ENCODE peak calls at places on chromosomes 13 and 19, in five cellular contexts. M, X, G, I and H are unnamed samples.

GRCh38 chr13:24927810-24928404 is 163.9 kb downstream of the RNF17 start:
- DNase-seq in X (no peak), M (no peak), G (no peak), I (no peak), H (no peak)

GRCh38 chr13:21328201-21328600 is 130.9 kb downstream of the ZDHHC20 start:
- DNase-seq in X (no peak), G (no peak), I (no peak), M (no peak), H (no peak)

GRCh38 chr13:29520671-29521070 is 74.8 kb downstream of the SLC7A1 start:
- DNase-seq in G (no peak), M (no peak), X (no peak), I (no peak), H (no peak)

GRCh38 chr13:24627090-24627714 is 53.0 kb upstream of the ATP12A start:
- DNase-seq in I (no peak), G (no peak), M (no peak), X (no peak), H (no peak)

GRCh38 chr13:54261856-54262255 is 1233.2 kb downstream of the OLFM4 start:
- DNase-seq in X (no peak), I (no peak), G (no peak), M (no peak), H (no peak)

GRCh38 chr13:37409756-37410155 is 188.8 kb downstream of the POSTN start:
- DNase-seq in X (no peak), I (no peak), G (no peak), M (no peak), H (no peak)

GRCh38 chr19:3192684-3193083 is 7.0 kb downstream of the NCLN start:
- DNase-seq in X (no peak), M (no peak), G (no peak), I (no peak), H (no peak)

GRCh38 chr19:2145831-2146241 is 5.5 kb downstream of the AP3D1 start:
- DNase-seq in M (no peak), G (no peak), X (no peak), I (no peak), H (no peak)

GRCh38 chr19:12990447-12990846 is 4.8 kb upstream of the NFIX start:
- DNase-seq in I (no peak), G (no peak), X (no peak), M (no peak), H (no peak)

GRCh38 chr19:32176591-32176990 is 168.8 kb upstream of the ZNF507 start:
- DNase-seq in M (no peak), X (no peak), I (no peak), G (no peak), H (no peak)

GRCh38 chr13:25973085-25973484 is 78.7 kb downstream of the SHISA2 start:
- DNase-seq in M (no peak), G (no peak), X (no peak), I (no peak), H (no peak)

GRCh38 chr19:42129399-42130253 is 2.6 kb downstream of the POU2F2 start:
- DNase-seq in M (no peak), I (peak; percentile 25), X (no peak), G (no peak), H (peak; percentile 85)

GRCh38 chr19:35746087-35746462 is 624 bp downstream of the PSENEN start:
- DNase-seq in X (no peak), M (no peak), G (no peak), I (no peak), H (no peak)

GRCh38 chr19:35744335-35744687 is 907 bp downstream of the U2AF1L4 start:
- DNase-seq in X (no peak), G (no peak), M (no peak), I (no peak), H (no peak)

GRCh38 chr19:35744688-35745327 is 410 bp downstream of the U2AF1L4 start:
- DNase-seq in X (peak; percentile 88), G (peak; percentile 99), M (peak; percentile 90), I (peak; percentile 92), H (peak; percentile 83)

GRCh38 chr19:35746556-35746955 is 1.1 kb downstream of the PSENEN start:
- DNase-seq in X (no peak), G (no peak), I (no peak), M (no peak), H (no peak)

GRCh38 chr19:35745328-35746086 is at the start of the genes PSENEN and U2AF1L4:
- DNase-seq in X (peak; percentile 93), I (peak; percentile 95), G (peak; percentile 100), M (peak; percentile 93), H (peak; percentile 89)
- TF ChIP-seq CTCF in X (no peak), I (no peak), G (no peak), M (no peak), H (no peak)

GRCh38 chr13:22800726-22801401 is 379.9 kb upstream of the SGCG start:
- DNase-seq in I (no peak), M (peak; percentile 15), X (no peak), G (peak; percentile 68), H (no peak)

GRCh38 chr13:22801402-22802003 is 379.3 kb upstream of the SGCG start:
- DNase-seq in X (no peak), I (no peak), M (no peak), G (no peak), H (no peak)
- TF ChIP-seq CTCF in X (no peak), I (peak; percentile 53), M (no peak), G (peak; percentile 33), H (no peak)

GRCh38 chr19:17582613-17583012 is 27.2 kb downstream of the COLGALT1 start:
- DNase-seq in I (no peak), M (no peak), X (no peak), G (no peak), H (no peak)
- TF ChIP-seq CTCF in I (no peak), M (no peak), X (no peak), G (no peak), H (no peak)

GRCh38 chr19:58538257-58539168 is 5.4 kb upstream of the TRIM28 start:
- DNase-seq in M (no peak), I (peak; percentile 54), X (no peak), G (peak; percentile 62), H (no peak)
- TF ChIP-seq CTCF in M (no peak), I (no peak), X (no peak), G (no peak), H (no peak)

DNA sequence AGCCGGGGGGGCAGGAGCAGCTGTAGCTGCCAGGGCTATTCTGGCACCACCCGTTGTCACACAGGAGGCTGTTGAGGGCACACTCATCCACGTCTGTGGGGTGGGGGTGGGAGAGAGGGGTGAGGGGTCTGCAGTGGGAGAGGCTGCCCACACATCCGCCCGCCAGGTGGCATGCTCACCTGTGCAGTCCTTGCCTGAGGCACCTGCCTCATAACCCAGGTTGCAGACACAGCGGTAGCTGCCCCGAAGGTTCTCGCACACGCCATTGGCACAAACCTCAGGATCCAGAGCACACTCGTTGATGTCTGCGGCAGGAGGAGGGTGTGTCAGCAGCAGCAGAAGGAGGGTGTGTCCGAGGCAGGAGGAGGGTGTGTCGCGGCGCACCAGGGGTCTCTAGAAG is 20.3 kb downstream of the FBN3 start:
- DNase-seq in I (no peak), G (no peak), X (no peak), M (no peak), H (no peak)
- TF ChIP-seq CTCF in I (no peak), G (no peak), X (no peak), M (no peak), H (no peak)

GRCh38 chr13:101572456-101572855 is 120.0 kb downstream of the ITGBL1 start:
- DNase-seq in X (no peak), G (no peak), I (no peak), M (no peak), H (no peak)

GRCh38 chr13:101576452-101576851 is 124.0 kb downstream of the ITGBL1 start:
- DNase-seq in X (no peak), G (no peak), I (no peak), M (no peak), H (no peak)

GRCh38 chr13:101579291-101579802 is 126.9 kb downstream of the ITGBL1 start:
- DNase-seq in G (no peak), X (no peak), I (no peak), M (no peak), H (no peak)

GRCh38 chr13:101575591-101575990 is 123.1 kb downstream of the ITGBL1 start:
- DNase-seq in I (no peak), M (no peak), G (no peak), X (no peak), H (no peak)

DNA sequence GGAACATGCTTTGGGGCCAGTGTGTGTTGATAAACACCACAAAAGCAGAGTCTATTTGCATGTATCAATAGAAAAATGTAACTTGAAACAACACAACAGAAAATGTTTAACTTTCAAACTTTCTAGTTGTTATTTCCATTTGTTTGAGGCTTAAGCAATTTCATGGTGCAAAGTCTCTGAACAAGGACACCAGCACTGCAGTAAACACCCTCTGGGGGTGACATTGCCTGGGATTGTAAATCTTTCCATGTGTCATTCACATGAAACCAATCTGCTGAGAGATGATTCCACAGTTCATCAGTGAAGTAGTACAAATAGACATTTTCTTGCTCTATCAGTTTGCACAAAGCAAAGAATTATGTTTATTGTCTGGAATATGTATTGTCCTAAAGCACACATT is 124.5 kb downstream of the ITGBL1 start:
- DNase-seq in G (no peak), M (no peak), I (no peak), X (no peak), H (no peak)
- TF ChIP-seq CTCF in G (no peak), M (no peak), I (no peak), X (no peak), H (no peak)

GRCh38 chr19:46144756-46145155 is 3.3 kb upstream of the IGFL2 start:
- DNase-seq in M (no peak), G (no peak), I (no peak), X (no peak), H (no peak)
- TF ChIP-seq CTCF in M (no peak), G (no peak), I (no peak), X (no peak), H (no peak)

GRCh38 chr19:38180071-38180470 is 44.0 kb downstream of the DPF1 start:
- DNase-seq in X (no peak), M (no peak), G (no peak), I (no peak), H (no peak)
- TF ChIP-seq CTCF in X (no peak), M (no peak), G (no peak), I (no peak), H (no peak)

GRCh38 chr19:35790981-35791813 is 15.8 kb downstream of the ARHGAP33 start:
- DNase-seq in G (peak; percentile 61), I (no peak), X (no peak), M (no peak), H (no peak)
- TF ChIP-seq CTCF in G (no peak), I (no peak), X (no peak), M (no peak), H (no peak)